ENCODE peak calls at places on chromosomes 6 and 20, in ten cellular contexts. One of them, this sample, is unnamed.
A peak's percentile ranks its signal among the peaks of the same experiment; 100 is the strongest.

GRCh38 chr6:133953634-133954415 is 801 bp downstream of the TBPL1 start:
- DNase-seq in dorsolateral prefrontal cortex: no peak
- DNase-seq in uterus: peak; percentile 23
- DNase-seq in midbrain: no peak
- DNase-seq in smooth muscle cell of the brain vasculature: no peak
- DNase-seq in head of caudate nucleus: peak; percentile 25
- DNase-seq in GM04503: no peak
- DNase-seq in fibroblast of pulmonary artery: no peak
- DNase-seq in astrocyte of the spinal cord: no peak
- DNase-seq in RPMI8226: peak; percentile 18
- DNase-seq in this sample: peak; percentile 16

GRCh38 chr6:30748301-30748769 is 4.0 kb upstream of the IER3 start:
- DNase-seq in dorsolateral prefrontal cortex: no peak
- DNase-seq in uterus: no peak
- DNase-seq in midbrain: no peak
- DNase-seq in smooth muscle cell of the brain vasculature: no peak
- DNase-seq in head of caudate nucleus: no peak
- DNase-seq in GM04503: no peak
- DNase-seq in fibroblast of pulmonary artery: no peak
- DNase-seq in astrocyte of the spinal cord: no peak
- DNase-seq in RPMI8226: no peak
- DNase-seq in this sample: no peak

GRCh38 chr6:80329496-80329895 is 223.0 kb downstream of the BCKDHB start:
- DNase-seq in dorsolateral prefrontal cortex: no peak
- DNase-seq in uterus: no peak
- DNase-seq in midbrain: no peak
- DNase-seq in smooth muscle cell of the brain vasculature: no peak
- DNase-seq in head of caudate nucleus: no peak
- DNase-seq in GM04503: no peak
- DNase-seq in fibroblast of pulmonary artery: no peak
- DNase-seq in astrocyte of the spinal cord: no peak
- DNase-seq in RPMI8226: no peak
- DNase-seq in this sample: no peak

GRCh38 chr6:127538750-127539264 is 19.7 kb upstream of the MTCL3 start:
- DNase-seq in dorsolateral prefrontal cortex: no peak
- DNase-seq in uterus: no peak
- DNase-seq in midbrain: no peak
- DNase-seq in smooth muscle cell of the brain vasculature: no peak
- DNase-seq in head of caudate nucleus: no peak
- DNase-seq in GM04503: no peak
- DNase-seq in fibroblast of pulmonary artery: no peak
- DNase-seq in astrocyte of the spinal cord: no peak
- DNase-seq in RPMI8226: no peak
- DNase-seq in this sample: no peak

GRCh38 chr6:34531580-34532201 is 24.4 kb downstream of the SPDEF start:
- DNase-seq in dorsolateral prefrontal cortex: peak; percentile 82
- DNase-seq in uterus: peak; percentile 56
- DNase-seq in midbrain: peak; percentile 10
- DNase-seq in smooth muscle cell of the brain vasculature: peak; percentile 64
- DNase-seq in head of caudate nucleus: peak; percentile 81
- DNase-seq in GM04503: no peak
- DNase-seq in fibroblast of pulmonary artery: peak; percentile 62
- DNase-seq in astrocyte of the spinal cord: peak; percentile 89
- DNase-seq in RPMI8226: no peak
- DNase-seq in this sample: peak; percentile 33

GRCh38 chr20:61253640-61254511 is 1.8 kb downstream of the CDH4 start:
- DNase-seq in dorsolateral prefrontal cortex: peak; percentile 59
- DNase-seq in uterus: no peak
- DNase-seq in midbrain: no peak
- DNase-seq in smooth muscle cell of the brain vasculature: no peak
- DNase-seq in head of caudate nucleus: peak; percentile 36
- DNase-seq in GM04503: no peak
- DNase-seq in fibroblast of pulmonary artery: no peak
- DNase-seq in astrocyte of the spinal cord: peak; percentile 29
- DNase-seq in RPMI8226: no peak
- DNase-seq in this sample: no peak

GRCh38 chr20:6956574-6956973 is 189.1 kb downstream of the BMP2 start:
- DNase-seq in dorsolateral prefrontal cortex: no peak
- DNase-seq in uterus: no peak
- DNase-seq in midbrain: no peak
- DNase-seq in smooth muscle cell of the brain vasculature: no peak
- DNase-seq in head of caudate nucleus: no peak
- DNase-seq in GM04503: no peak
- DNase-seq in fibroblast of pulmonary artery: no peak
- DNase-seq in astrocyte of the spinal cord: peak; percentile 21
- DNase-seq in RPMI8226: no peak
- DNase-seq in this sample: no peak

GRCh38 chr6:142753196-142753595 is 191.8 kb downstream of the HIVEP2 start:
- DNase-seq in dorsolateral prefrontal cortex: no peak
- DNase-seq in uterus: no peak
- DNase-seq in midbrain: no peak
- DNase-seq in smooth muscle cell of the brain vasculature: no peak
- DNase-seq in head of caudate nucleus: no peak
- DNase-seq in GM04503: no peak
- DNase-seq in fibroblast of pulmonary artery: no peak
- DNase-seq in astrocyte of the spinal cord: no peak
- DNase-seq in RPMI8226: no peak
- DNase-seq in this sample: no peak

GRCh38 chr6:119129148-119129967 is 50.9 kb upstream of the FAM184A start:
- DNase-seq in dorsolateral prefrontal cortex: no peak
- DNase-seq in uterus: no peak
- DNase-seq in midbrain: peak; percentile 70
- DNase-seq in smooth muscle cell of the brain vasculature: peak; percentile 67
- DNase-seq in head of caudate nucleus: no peak
- DNase-seq in GM04503: no peak
- DNase-seq in fibroblast of pulmonary artery: peak; percentile 85
- DNase-seq in astrocyte of the spinal cord: peak; percentile 83
- DNase-seq in RPMI8226: peak; percentile 59
- DNase-seq in this sample: peak; percentile 13

GRCh38 chr6:151071295-151071694 is 168.5 kb upstream of the AKAP12 start:
- DNase-seq in dorsolateral prefrontal cortex: no peak
- DNase-seq in uterus: peak; percentile 45
- DNase-seq in midbrain: no peak
- DNase-seq in smooth muscle cell of the brain vasculature: no peak
- DNase-seq in head of caudate nucleus: no peak
- DNase-seq in GM04503: peak; percentile 64
- DNase-seq in fibroblast of pulmonary artery: peak; percentile 88
- DNase-seq in astrocyte of the spinal cord: peak; percentile 88
- DNase-seq in RPMI8226: no peak
- DNase-seq in this sample: no peak

GRCh38 chr6:31734703-31735500 is 1.4 kb downstream of the CLIC1 start:
- DNase-seq in dorsolateral prefrontal cortex: no peak
- DNase-seq in uterus: peak; percentile 72
- DNase-seq in midbrain: no peak
- DNase-seq in smooth muscle cell of the brain vasculature: no peak
- DNase-seq in head of caudate nucleus: no peak
- DNase-seq in GM04503: no peak
- DNase-seq in fibroblast of pulmonary artery: peak; percentile 65
- DNase-seq in astrocyte of the spinal cord: peak; percentile 48
- DNase-seq in RPMI8226: peak; percentile 60
- DNase-seq in this sample: peak; percentile 70

GRCh38 chr6:138044458-138044857 is 62.8 kb downstream of the PERP start:
- DNase-seq in dorsolateral prefrontal cortex: no peak
- DNase-seq in uterus: no peak
- DNase-seq in midbrain: no peak
- DNase-seq in smooth muscle cell of the brain vasculature: no peak
- DNase-seq in head of caudate nucleus: no peak
- DNase-seq in GM04503: no peak
- DNase-seq in fibroblast of pulmonary artery: no peak
- DNase-seq in astrocyte of the spinal cord: no peak
- DNase-seq in RPMI8226: no peak
- DNase-seq in this sample: no peak

GRCh38 chr6:138318741-138319375 is 58.8 kb upstream of the SMIM28 start:
- DNase-seq in dorsolateral prefrontal cortex: no peak
- DNase-seq in uterus: no peak
- DNase-seq in midbrain: no peak
- DNase-seq in smooth muscle cell of the brain vasculature: no peak
- DNase-seq in head of caudate nucleus: no peak
- DNase-seq in GM04503: no peak
- DNase-seq in fibroblast of pulmonary artery: no peak
- DNase-seq in astrocyte of the spinal cord: no peak
- DNase-seq in RPMI8226: no peak
- DNase-seq in this sample: no peak

GRCh38 chr6:56663344-56663743 is 20.7 kb upstream of the DST start:
- DNase-seq in dorsolateral prefrontal cortex: no peak
- DNase-seq in uterus: no peak
- DNase-seq in midbrain: no peak
- DNase-seq in smooth muscle cell of the brain vasculature: no peak
- DNase-seq in head of caudate nucleus: no peak
- DNase-seq in GM04503: no peak
- DNase-seq in fibroblast of pulmonary artery: no peak
- DNase-seq in astrocyte of the spinal cord: no peak
- DNase-seq in RPMI8226: no peak
- DNase-seq in this sample: no peak

GRCh38 chr6:166010585-166010984 is 157.1 kb downstream of the TBXT start:
- DNase-seq in dorsolateral prefrontal cortex: no peak
- DNase-seq in uterus: no peak
- DNase-seq in midbrain: no peak
- DNase-seq in smooth muscle cell of the brain vasculature: no peak
- DNase-seq in head of caudate nucleus: no peak
- DNase-seq in GM04503: no peak
- DNase-seq in fibroblast of pulmonary artery: no peak
- DNase-seq in astrocyte of the spinal cord: no peak
- DNase-seq in RPMI8226: no peak
- DNase-seq in this sample: no peak

GRCh38 chr6:91161246-91161645 is 574.4 kb upstream of the MAP3K7 start:
- DNase-seq in dorsolateral prefrontal cortex: no peak
- DNase-seq in uterus: no peak
- DNase-seq in midbrain: no peak
- DNase-seq in smooth muscle cell of the brain vasculature: no peak
- DNase-seq in head of caudate nucleus: no peak
- DNase-seq in GM04503: no peak
- DNase-seq in fibroblast of pulmonary artery: no peak
- DNase-seq in astrocyte of the spinal cord: no peak
- DNase-seq in RPMI8226: no peak
- DNase-seq in this sample: no peak

GRCh38 chr20:46255440-46256104 is 52.7 kb downstream of the CDH22 start:
- DNase-seq in dorsolateral prefrontal cortex: peak; percentile 60
- DNase-seq in uterus: peak; percentile 54
- DNase-seq in midbrain: peak; percentile 3
- DNase-seq in smooth muscle cell of the brain vasculature: no peak
- DNase-seq in head of caudate nucleus: peak; percentile 82
- DNase-seq in GM04503: no peak
- DNase-seq in fibroblast of pulmonary artery: peak; percentile 58
- DNase-seq in astrocyte of the spinal cord: peak; percentile 7
- DNase-seq in RPMI8226: peak; percentile 94
- DNase-seq in this sample: peak; percentile 38

GRCh38 chr6:168979254-168979653 is 274.4 kb downstream of the THBS2 start:
- DNase-seq in dorsolateral prefrontal cortex: no peak
- DNase-seq in uterus: no peak
- DNase-seq in midbrain: no peak
- DNase-seq in smooth muscle cell of the brain vasculature: no peak
- DNase-seq in head of caudate nucleus: no peak
- DNase-seq in GM04503: no peak
- DNase-seq in fibroblast of pulmonary artery: no peak
- DNase-seq in astrocyte of the spinal cord: no peak
- DNase-seq in RPMI8226: no peak
- DNase-seq in this sample: no peak

GRCh38 chr6:34982424-34982852 is 93.4 kb downstream of the ANKS1A start:
- DNase-seq in dorsolateral prefrontal cortex: peak; percentile 62
- DNase-seq in uterus: no peak
- DNase-seq in midbrain: peak; percentile 76
- DNase-seq in smooth muscle cell of the brain vasculature: no peak
- DNase-seq in head of caudate nucleus: peak; percentile 59
- DNase-seq in GM04503: no peak
- DNase-seq in fibroblast of pulmonary artery: peak; percentile 43
- DNase-seq in astrocyte of the spinal cord: peak; percentile 27
- DNase-seq in RPMI8226: peak; percentile 9
- DNase-seq in this sample: no peak

GRCh38 chr6:79733388-79733787 is 102.3 kb downstream of the SH3BGRL2 start:
- DNase-seq in dorsolateral prefrontal cortex: no peak
- DNase-seq in uterus: no peak
- DNase-seq in midbrain: no peak
- DNase-seq in smooth muscle cell of the brain vasculature: no peak
- DNase-seq in head of caudate nucleus: no peak
- DNase-seq in GM04503: no peak
- DNase-seq in fibroblast of pulmonary artery: no peak
- DNase-seq in astrocyte of the spinal cord: no peak
- DNase-seq in RPMI8226: no peak
- DNase-seq in this sample: no peak

GRCh38 chr6:108133594-108134179 is 32.1 kb upstream of the NR2E1 start:
- DNase-seq in dorsolateral prefrontal cortex: peak; percentile 67
- DNase-seq in uterus: peak; percentile 29
- DNase-seq in midbrain: peak; percentile 38
- DNase-seq in smooth muscle cell of the brain vasculature: peak; percentile 43
- DNase-seq in head of caudate nucleus: peak; percentile 57
- DNase-seq in GM04503: no peak
- DNase-seq in fibroblast of pulmonary artery: peak; percentile 76
- DNase-seq in astrocyte of the spinal cord: peak; percentile 85
- DNase-seq in RPMI8226: no peak
- DNase-seq in this sample: no peak

GRCh38 chr20:38932457-38933120 is 6.4 kb downstream of the FAM83D start:
- DNase-seq in dorsolateral prefrontal cortex: no peak
- DNase-seq in uterus: no peak
- DNase-seq in midbrain: no peak
- DNase-seq in smooth muscle cell of the brain vasculature: no peak
- DNase-seq in head of caudate nucleus: no peak
- DNase-seq in GM04503: no peak
- DNase-seq in fibroblast of pulmonary artery: peak; percentile 92
- DNase-seq in astrocyte of the spinal cord: peak; percentile 15
- DNase-seq in RPMI8226: no peak
- DNase-seq in this sample: no peak

GRCh38 chr6:79558099-79558498 is 20.9 kb upstream of the LCA5 start:
- DNase-seq in dorsolateral prefrontal cortex: no peak
- DNase-seq in uterus: no peak
- DNase-seq in midbrain: no peak
- DNase-seq in smooth muscle cell of the brain vasculature: no peak
- DNase-seq in head of caudate nucleus: no peak
- DNase-seq in GM04503: no peak
- DNase-seq in fibroblast of pulmonary artery: no peak
- DNase-seq in astrocyte of the spinal cord: no peak
- DNase-seq in RPMI8226: no peak
- DNase-seq in this sample: no peak

GRCh38 chr6:89131599-89131998 is 13.7 kb upstream of the SRSF12 start:
- DNase-seq in dorsolateral prefrontal cortex: no peak
- DNase-seq in uterus: no peak
- DNase-seq in midbrain: no peak
- DNase-seq in smooth muscle cell of the brain vasculature: no peak
- DNase-seq in head of caudate nucleus: no peak
- DNase-seq in GM04503: no peak
- DNase-seq in fibroblast of pulmonary artery: no peak
- DNase-seq in astrocyte of the spinal cord: no peak
- DNase-seq in RPMI8226: no peak
- DNase-seq in this sample: no peak

GRCh38 chr6:15366879-15367278 is 121.0 kb downstream of the JARID2 start:
- DNase-seq in dorsolateral prefrontal cortex: no peak
- DNase-seq in uterus: no peak
- DNase-seq in midbrain: no peak
- DNase-seq in smooth muscle cell of the brain vasculature: no peak
- DNase-seq in head of caudate nucleus: no peak
- DNase-seq in GM04503: no peak
- DNase-seq in fibroblast of pulmonary artery: no peak
- DNase-seq in astrocyte of the spinal cord: no peak
- DNase-seq in RPMI8226: no peak
- DNase-seq in this sample: no peak

GRCh38 chr6:31859923-31860322 is 2.7 kb downstream of the NEU1 start:
- DNase-seq in dorsolateral prefrontal cortex: no peak
- DNase-seq in uterus: no peak
- DNase-seq in midbrain: no peak
- DNase-seq in smooth muscle cell of the brain vasculature: no peak
- DNase-seq in head of caudate nucleus: no peak
- DNase-seq in GM04503: no peak
- DNase-seq in fibroblast of pulmonary artery: no peak
- DNase-seq in astrocyte of the spinal cord: no peak
- DNase-seq in RPMI8226: no peak
- DNase-seq in this sample: no peak